ENCODE peak calls at places on chromosomes 2 and 18, in four cellular contexts. Y, J, Z and T are unnamed samples.

GRCh38 chr2:197278804-197279763 is 31.5 kb downstream of the ANKRD44 start:
- DNase-seq in Y (no peak), Z (no peak), J (no peak), T (no peak)

GRCh38 chr18:25737710-25738251 is 352.6 kb downstream of the SS18 start:
- DNase-seq in J (no peak), Z (no peak), Y (no peak), T (no peak)

GRCh38 chr18:31973929-31974546 is 31.1 kb upstream of the TRAPPC8 start:
- DNase-seq in Z (no peak), J (no peak), Y (no peak), T (no peak)

GRCh38 chr2:128502638-128503246 is 184.1 kb upstream of the HS6ST1 start:
- DNase-seq in Z (no peak), J (peak; percentile 28), Y (no peak), T (no peak)

GRCh38 chr2:239164281-239164871 is 236.4 kb downstream of the HDAC4 start:
- DNase-seq in Y (no peak), J (no peak), Z (no peak), T (no peak)

GRCh38 chr2:112345030-112346027 is 69.9 kb downstream of the ZC3H6 start:
- DNase-seq in J (no peak), Y (no peak), Z (no peak), T (no peak)

GRCh38 chr2:62014102-62014501 is 108.6 kb downstream of the COMMD1 start:
- DNase-seq in J (no peak), Z (peak; percentile 34), Y (no peak), T (no peak)

GRCh38 chr18:9428862-9429661 is 46.3 kb upstream of the RALBP1 start:
- DNase-seq in J (no peak), Y (no peak), Z (no peak), T (no peak)

GRCh38 chr18:25350561-25351201 is 1.3 kb downstream of the ZNF521 start:
- DNase-seq in J (peak; percentile 65), Z (peak; percentile 72), Y (no peak), T (no peak)

GRCh38 chr2:109339519-109339991 is 210.6 kb downstream of the SH3RF3 start:
- DNase-seq in Y (no peak), Z (no peak), J (peak; percentile 14), T (no peak)

GRCh38 chr2:148519013-148519412 is 125.5 kb upstream of the EPC2 start:
- DNase-seq in Z (no peak), Y (no peak), J (no peak), T (no peak)

GRCh38 chr2:68195096-68195495 is 37.4 kb downstream of the PNO1 start:
- DNase-seq in J (no peak), Y (no peak), Z (no peak), T (no peak)

GRCh38 chr18:76697441-76697901 is 124.9 kb upstream of the ZNF236 start:
- DNase-seq in Y (no peak), J (no peak), Z (no peak), T (no peak)

GRCh38 chr2:101113441-101114267 is 37.5 kb downstream of the TBC1D8 start:
- DNase-seq in Z (peak; percentile 56), J (no peak), Y (no peak), T (no peak)

GRCh38 chr18:11672846-11673454 is 16.1 kb upstream of the GNAL start:
- DNase-seq in Y (no peak), J (peak; percentile 23), Z (no peak), T (no peak)

GRCh38 chr18:11862468-11863137 is 11.4 kb downstream of the CHMP1B start:
- DNase-seq in Z (no peak), J (no peak), Y (no peak), T (no peak)

GRCh38 chr18:36446059-36446458 is 148.5 kb downstream of the FHOD3 start:
- DNase-seq in Y (no peak), J (no peak), Z (peak; percentile 82), T (no peak)
- TF ChIP-seq NRF1 in Y (no peak), J (no peak), Z (no peak), T (no peak)

GRCh38 chr2:64517511-64517884 is 6.6 kb upstream of the AFTPH start:
- DNase-seq in Y (no peak), Z (no peak), J (no peak), T (no peak)

GRCh38 chr2:64514018-64514417 is 10.1 kb upstream of the AFTPH start:
- DNase-seq in Y (no peak), Z (no peak), J (no peak), T (no peak)

GRCh38 chr2:64515075-64515474 is 9.1 kb upstream of the AFTPH start:
- DNase-seq in Y (no peak), J (no peak), Z (no peak), T (no peak)

DNA sequence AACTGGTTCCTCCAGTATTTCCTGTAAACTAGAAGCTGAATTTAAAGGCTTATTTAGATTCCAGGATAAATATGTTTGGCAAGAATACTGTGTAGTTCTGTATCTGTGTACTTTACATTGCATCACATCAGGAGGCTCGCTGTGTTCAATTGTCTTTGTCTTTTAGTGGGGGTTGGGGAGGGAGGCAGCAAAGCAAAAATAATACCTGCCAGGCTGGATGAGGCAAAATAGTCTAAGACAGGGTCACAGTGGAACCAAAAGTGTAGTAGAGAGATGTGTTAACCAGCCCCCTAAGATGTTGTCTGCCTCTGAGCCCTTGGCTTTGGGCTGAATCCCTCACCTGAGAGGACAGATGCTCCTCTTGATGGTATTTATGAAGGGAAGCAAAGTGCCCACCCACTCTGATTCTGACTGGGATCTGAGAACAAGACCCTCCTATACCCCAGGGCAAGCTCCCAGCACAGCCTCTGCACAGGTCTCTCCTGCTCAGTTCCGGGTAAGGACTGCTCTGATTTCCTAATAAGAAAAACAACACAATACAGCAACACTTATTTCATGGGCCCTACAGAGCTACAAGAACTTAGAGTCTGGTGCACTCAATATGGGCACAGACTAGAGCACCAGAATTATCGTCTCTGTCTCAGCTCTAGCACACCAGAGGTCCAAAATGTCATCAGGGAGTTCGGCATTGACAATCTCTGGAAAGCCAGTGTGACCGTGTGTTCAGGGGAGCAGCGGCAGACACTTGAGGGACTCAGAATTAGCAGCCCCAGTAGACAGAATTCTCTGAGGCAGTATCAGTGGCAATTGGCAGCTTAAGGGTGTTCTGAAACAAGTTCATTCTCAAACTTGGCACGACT is 7.2 kb upstream of the AFTPH start:
- DNase-seq in Y (no peak), J (no peak), Z (no peak), T (no peak)
- H3K27me3 ChIP-seq in Y (peaks cover 13% of the 10 kb centered on the region), J (no peaks in the 10 kb centered on the region), Z (peaks cover 22% of the 10 kb centered on the region), T (peaks cover 6% of the 10 kb centered on the region)

DNA sequence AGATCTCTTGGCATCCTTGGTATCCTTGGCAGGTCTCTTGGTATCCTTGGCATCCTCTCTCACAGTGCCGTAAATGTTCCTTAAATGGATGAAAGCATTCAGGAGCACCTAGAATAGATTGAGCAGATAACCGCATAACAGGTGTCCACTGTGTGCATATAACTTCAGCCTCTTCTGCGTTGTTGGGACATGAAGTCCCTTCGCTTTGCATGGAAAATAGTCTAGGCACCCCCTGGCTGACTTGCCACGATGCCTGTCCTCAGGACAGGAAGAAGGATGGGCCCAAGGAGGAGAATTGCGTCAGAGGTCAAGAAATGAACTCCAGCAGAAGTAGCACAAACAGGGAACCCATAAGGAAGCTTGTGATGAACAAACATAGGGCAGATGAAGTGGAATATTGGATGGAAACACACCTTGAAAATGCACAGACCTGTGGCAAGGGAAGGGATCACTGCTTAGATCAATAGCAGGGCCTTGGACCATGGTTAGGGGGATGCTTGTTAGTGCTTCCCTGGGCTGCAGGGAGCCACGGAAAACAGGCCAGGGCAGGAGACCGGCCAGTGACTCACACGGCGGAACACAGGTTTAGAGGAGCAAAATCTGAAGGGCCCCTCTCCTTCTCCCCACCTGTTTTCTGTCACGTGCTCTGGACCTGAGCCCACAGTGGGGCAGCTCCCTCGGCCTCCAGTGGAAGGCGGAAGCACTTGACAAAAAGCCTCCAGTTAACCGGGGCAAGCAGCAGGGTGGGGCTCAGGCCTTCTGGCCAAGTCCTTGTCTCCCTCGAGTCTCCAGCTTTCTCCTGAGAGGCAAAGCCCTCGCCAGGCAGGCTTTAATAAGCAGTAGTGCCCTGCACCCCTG is 99.2 kb upstream of the ASAP2 start:
- DNase-seq in J (no peak), Y (no peak), Z (no peak), T (no peak)
- H3K4me3 ChIP-seq in J (no peak overlapping the region), Y (no peak overlapping the region), Z (no peak overlapping the region), T (no peak overlapping the region)

GRCh38 chr18:58449366-58449935 is 179.4 kb downstream of the ALPK2 start:
- DNase-seq in J (no peak), Y (no peak), Z (no peak), T (no peak)
- TF ChIP-seq NRF1 in J (no peak), Y (no peak), Z (no peak), T (no peak)

GRCh38 chr2:176082885-176083731 is 654 bp downstream of the EVX2 start:
- DNase-seq in J (peak; percentile 72), Z (peak; percentile 49), Y (no peak), T (no peak)

GRCh38 chr2:176084629-176085119 is 912 bp upstream of the EVX2 start:
- DNase-seq in Y (no peak), Z (no peak), J (no peak), T (no peak)

GRCh38 chr2:176085861-176086771 is 2.4 kb upstream of the EVX2 start:
- DNase-seq in J (peak; percentile 73), Y (peak; percentile 25), Z (peak; percentile 78), T (no peak)

GRCh38 chr2:176083796-176084261 is at the start of gene EVX2:
- DNase-seq in J (peak; percentile 48), Y (no peak), Z (no peak), T (no peak)

DNA sequence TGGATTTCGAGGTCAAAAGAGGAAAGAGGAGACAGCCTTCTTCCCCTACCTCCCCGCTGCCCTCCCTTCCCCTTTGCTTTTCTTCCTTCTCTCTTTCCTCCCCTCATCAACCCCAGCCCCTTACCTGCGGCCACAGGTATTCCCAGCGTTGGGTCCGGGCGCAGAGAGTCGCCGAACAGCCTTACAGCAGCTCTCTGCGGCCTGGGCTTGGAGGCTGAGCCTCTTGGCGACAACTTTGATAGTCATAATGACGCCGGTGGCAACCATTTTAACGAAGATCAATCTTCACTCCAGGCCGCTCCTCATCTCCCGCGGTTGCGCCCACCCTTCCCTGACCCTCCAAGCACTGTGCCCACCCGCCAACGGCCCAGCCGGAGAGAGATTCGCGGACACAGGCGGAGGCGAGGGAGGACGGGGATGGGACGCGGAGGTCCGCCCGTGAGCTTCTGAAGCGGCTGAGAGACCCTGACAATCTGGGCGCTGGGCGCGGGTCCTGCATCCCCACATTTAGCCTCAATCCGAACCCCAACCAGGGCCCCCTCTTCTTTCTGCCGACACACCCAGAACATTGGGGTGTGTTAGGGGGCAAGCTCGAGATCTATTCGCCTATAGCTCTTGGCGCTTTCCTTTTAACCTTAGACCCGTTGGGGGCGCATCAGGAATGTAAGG is 1.5 kb upstream of the EVX2 start:
- DNase-seq in Y (no peak), J (peak; percentile 64), Z (peak; percentile 42), T (no peak)
- H3K27me3 ChIP-seq in Y (peaks cover 90% of the 10 kb centered on the region), J (peaks cover 100% of the 10 kb centered on the region), Z (peaks cover 98% of the 10 kb centered on the region), T (peaks cover 5% of the 10 kb centered on the region)

GRCh38 chr2:227472265-227473018 is 486 bp downstream of the AGFG1 start:
- DNase-seq in Y (peak; percentile 68), Z (peak; percentile 88), J (peak; percentile 68), T (no peak)
- H3K4me3 ChIP-seq in Y (peak overlapping the region; percentile 94), Z (peak overlapping the region; percentile 87), J (peak overlapping the region; percentile 79), T (peak overlapping the region; percentile 83)

DNA sequence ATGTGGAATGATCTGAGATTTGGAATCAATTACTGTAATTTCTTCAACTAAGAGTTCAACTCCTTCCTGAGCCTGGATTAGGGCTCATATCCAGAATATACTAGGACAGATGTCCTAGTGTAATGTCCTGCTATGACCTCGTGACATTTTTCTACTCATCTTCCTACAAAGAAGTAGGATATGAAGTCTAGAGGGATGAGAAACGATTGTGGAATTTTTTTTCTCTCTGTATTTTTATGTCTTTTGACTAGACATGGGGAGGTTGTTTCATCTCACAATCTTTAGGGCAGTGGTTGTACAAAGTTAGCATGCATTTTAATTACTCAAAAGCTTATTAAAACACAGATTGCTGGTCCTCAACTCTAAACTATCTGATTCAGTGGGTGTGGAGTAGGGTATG is 203.0 kb downstream of the PARD3B start:
- DNase-seq in Z (no peak), J (no peak), Y (no peak), T (no peak)
- TF ChIP-seq NRF1 in Z (no peak), J (no peak), Y (no peak), T (no peak)